ENCODE peak calls at places on chromosomes 16 and 17, in six cellular contexts. E is amniotic stem cell, I is Kasumi-1, Z is dermis blood vessel endothelial cell, O is AG04450, S is colonic mucosa. X is an unnamed sample.

GRCh38 chr16:19997734-19998133 is 76.0 kb downstream of the GPR139 start:
- DNase-seq in E (no peak), I (no peak), Z (no peak), O (no peak), S (no peak), X (no peak)

GRCh38 chr16:79372504-79373184 is 227.9 kb downstream of the MAF start:
- DNase-seq in E (no peak), I (no peak), Z (no peak), O (no peak), S (no peak), X (peak)

GRCh38 chr17:18100616-18101015 is 7.9 kb upstream of the MYO15A start:
- DNase-seq in E (no peak), I (no peak), Z (no peak), O (no peak), S (no peak), X (no peak)

GRCh38 chr17:81817758-81818147 is 13.8 kb downstream of the GCGR start:
- DNase-seq in E (no peak), I (no peak), Z (no peak), O (no peak), S (no peak), X (no peak)

GRCh38 chr17:31415004-31415454 is 23.6 kb downstream of the RAB11FIP4 start:
- DNase-seq in E (no peak), I (peak), Z (no peak), O (no peak), S (no peak), X (no peak)

GRCh38 chr17:14197582-14197981 is 39.1 kb downstream of the CDRT15 start:
- DNase-seq in E (no peak), I (no peak), Z (no peak), O (no peak), S (no peak), X (no peak)

GRCh38 chr16:81451753-81452680 is 7.4 kb downstream of the CMIP start:
- DNase-seq in E (no peak), I (peak), Z (peak), O (no peak), S (peak), X (no peak)

GRCh38 chr17:50297407-50297865 is 23.2 kb downstream of the TMEM92 start:
- DNase-seq in E (no peak), I (peak), Z (peak), O (no peak), S (peak), X (peak)

GRCh38 chr17:79632432-79632735 is 21.5 kb upstream of the RBFOX3 start:
- DNase-seq in E (no peak), I (no peak), Z (no peak), O (no peak), S (no peak), X (no peak)

GRCh38 chr17:61205931-61206330 is 193.7 kb upstream of the TBX2 start:
- DNase-seq in E (no peak), I (no peak), Z (no peak), O (no peak), S (no peak), X (no peak)

GRCh38 chr16:58459344-58460218 is 40.4 kb upstream of the NDRG4 start:
- DNase-seq in E (no peak), I (no peak), Z (peak), O (no peak), S (no peak), X (peak)

GRCh38 chr17:3773511-3773910 is 27.5 kb downstream of the ITGAE start:
- DNase-seq in E (no peak), I (no peak), Z (no peak), O (peak), S (no peak), X (peak)

GRCh38 chr17:61442878-61443474 is 9.2 kb upstream of the TBX4 start:
- DNase-seq in E (no peak), I (no peak), Z (no peak), O (no peak), S (no peak), X (no peak)

GRCh38 chr16:27476240-27476639 is 73.5 kb downstream of the GTF3C1 start:
- DNase-seq in E (no peak), I (no peak), Z (no peak), O (no peak), S (no peak), X (no peak)

GRCh38 chr17:29111816-29112499 is 68.2 kb downstream of the MYO18A start:
- DNase-seq in E (no peak), I (peak), Z (peak), O (no peak), S (peak), X (peak)

GRCh38 chr17:66115246-66115645 is 76.7 kb downstream of the CEP112 start:
- DNase-seq in E (no peak), I (no peak), Z (no peak), O (no peak), S (no peak), X (no peak)

GRCh38 chr17:28046034-28046825 is 3.8 kb downstream of the NLK start:
- DNase-seq in E (no peak), I (no peak), Z (no peak), O (no peak), S (no peak), X (no peak)

GRCh38 chr17:35879748-35880654 is at the start of gene CCL5:
- DNase-seq in E (no peak), I (peak), Z (peak), O (no peak), S (no peak), X (peak)

GRCh38 chr16:641326-642188 is at the start of gene MCRIP2:
- DNase-seq in E (peak), I (peak), Z (peak), O (peak), S (peak), X (peak)

GRCh38 chr17:72273301-72274056 is 152.7 kb downstream of the SOX9 start:
- DNase-seq in E (no peak), I (no peak), Z (no peak), O (no peak), S (no peak), X (peak)

GRCh38 chr17:39175695-39176093 is 9.7 kb upstream of the ARL5C start:
- DNase-seq in E (no peak), I (no peak), Z (peak), O (no peak), S (no peak), X (no peak)

GRCh38 chr16:48978501-48978900 is 303.1 kb downstream of the CBLN1 start:
- DNase-seq in E (no peak), I (no peak), Z (no peak), O (no peak), S (no peak), X (no peak)

GRCh38 chr17:6789146-6789545 is 13.1 kb downstream of the FBXO39 start:
- DNase-seq in E (no peak), I (no peak), Z (no peak), O (no peak), S (no peak), X (no peak)

GRCh38 chr17:72416905-72417304 is 296.1 kb downstream of the SOX9 start:
- DNase-seq in E (no peak), I (no peak), Z (peak), O (no peak), S (no peak), X (no peak)

GRCh38 chr16:73022534-73022933 is 25.4 kb downstream of the ZFHX3 start:
- DNase-seq in E (no peak), I (no peak), Z (no peak), O (no peak), S (no peak), X (no peak)

GRCh38 chr16:53549970-53550406 is 47.0 kb upstream of the AKTIP start:
- DNase-seq in E (peak), I (peak), Z (peak), O (peak), S (peak), X (peak)

GRCh38 chr16:28063047-28063521 is 430 bp downstream of the GSG1L start:
- DNase-seq in E (no peak), I (peak), Z (peak), O (no peak), S (no peak), X (no peak)

GRCh38 chr17:83100220-83100852 is 20.9 kb downstream of the METRNL start:
- DNase-seq in E (no peak), I (no peak), Z (no peak), O (no peak), S (peak), X (no peak)

GRCh38 chr17:78450696-78451344 is 72.4 kb downstream of the PGS1 start:
- DNase-seq in E (no peak), I (peak), Z (peak), O (no peak), S (no peak), X (no peak)

X was measured in RWPE1.